ENCODE peak calls at places on chromosomes 2 and 18, in eight cellular contexts. J is NCI-H82; N is stimulated activated CD4-positive, alpha-beta T cell treated with anti-CD3 and anti-CD28 coated beads, Interleukin-1b, Interleukin-23, amount 100 ng/mL, for 48 hours; Y is colonic mucosa; R is fibroblast of the aortic adventitia; A is bronchial epithelial cell; W is GM19239; L is fibroblast of gingiva. X is an unnamed sample.

GRCh38 chr18:66640431-66640830 is 36.5 kb upstream of the CDH19 start:
- DNase-seq in L (no peak), J (no peak), N (no peak), Y (peak), R (no peak), W (no peak), A (peak), X (no peak)

GRCh38 chr18:79424008-79424565 is 28.4 kb downstream of the NFATC1 start:
- DNase-seq in J (no peak), N (no peak), Y (no peak), A (no peak), R (peak), W (no peak), L (no peak), X (no peak)

GRCh38 chr18:62964432-62964831 is 249.1 kb downstream of the PHLPP1 start:
- DNase-seq in A (no peak), L (no peak), N (no peak), W (no peak), Y (no peak), J (no peak), R (no peak), X (no peak)

GRCh38 chr2:201228912-201229290 is 31.4 kb upstream of the CASP8 start:
- DNase-seq in W (no peak), R (no peak), L (no peak), J (no peak), A (no peak), N (no peak), Y (peak), X (no peak)

GRCh38 chr18:58105908-58106673 is 62.1 kb downstream of the NEDD4L start:
- DNase-seq in A (no peak), L (no peak), Y (no peak), W (no peak), J (peak), R (no peak), N (no peak), X (no peak)

GRCh38 chr2:65999790-66000189 is 435.1 kb upstream of the MEIS1 start:
- DNase-seq in L (no peak), A (peak), N (no peak), Y (no peak), R (no peak), J (no peak), W (no peak), X (no peak)

GRCh38 chr2:29022455-29023128 is 41.5 kb downstream of the TOGARAM2 start:
- DNase-seq in N (no peak), Y (no peak), W (no peak), L (no peak), J (no peak), A (no peak), R (no peak), X (no peak)

GRCh38 chr2:26757873-26758789 is 6.0 kb upstream of the SLC35F6 start:
- DNase-seq in Y (peak), L (peak), A (peak), W (no peak), N (peak), R (peak), J (no peak), X (no peak)

GRCh38 chr2:3282056-3282998 is 95.3 kb downstream of the EIPR1 start:
- DNase-seq in R (no peak), A (peak), L (peak), J (no peak), W (no peak), Y (no peak), N (no peak), X (no peak)

GRCh38 chr2:157698430-157698829 is 69.8 kb upstream of the ACVR1C start:
- DNase-seq in L (peak), Y (no peak), A (no peak), R (peak), W (no peak), N (no peak), J (no peak), X (no peak)

GRCh38 chr2:159046966-159047365 is 78.5 kb downstream of the TANC1 start:
- DNase-seq in Y (no peak), A (peak), J (no peak), R (peak), W (no peak), L (peak), N (no peak), X (no peak)

GRCh38 chr2:234156326-234156725 is 105.8 kb downstream of the SPP2 start:
- DNase-seq in N (no peak), Y (no peak), W (no peak), R (no peak), J (no peak), L (no peak), A (no peak), X (no peak)

GRCh38 chr2:205545971-205546370 is 136.3 kb upstream of the NRP2 start:
- DNase-seq in A (no peak), J (peak), Y (no peak), W (no peak), N (no peak), L (no peak), R (no peak), X (no peak)

GRCh38 chr2:208064220-208064951 is 39.1 kb upstream of the PLEKHM3 start:
- DNase-seq in A (peak), J (no peak), N (no peak), W (no peak), Y (no peak), R (peak), L (peak), X (no peak)

GRCh38 chr18:57434177-57434535 is 1.0 kb upstream of the ONECUT2 start:
- DNase-seq in Y (no peak), N (no peak), R (no peak), A (no peak), W (no peak), J (peak), L (no peak), X (no peak)

GRCh38 chr18:63065172-63065571 is 254.4 kb downstream of the BCL2 start:
- DNase-seq in R (no peak), L (no peak), J (no peak), A (no peak), N (no peak), W (no peak), Y (no peak), X (no peak)

GRCh38 chr2:30185175-30185574 is 38.4 kb downstream of the YPEL5 start:
- DNase-seq in N (no peak), R (peak), Y (no peak), A (peak), L (peak), W (no peak), J (peak), X (no peak)

GRCh38 chr2:71552356-71552755 is 99.0 kb downstream of the DYSF start:
- DNase-seq in J (no peak), Y (no peak), L (no peak), N (no peak), W (no peak), R (no peak), A (no peak), X (no peak)

GRCh38 chr18:12886498-12887126 is 2.6 kb upstream of the PTPN2 start:
- DNase-seq in W (no peak), N (no peak), J (peak), A (peak), R (no peak), L (no peak), Y (no peak), X (no peak)

GRCh38 chr2:161228511-161229240 is 68.4 kb downstream of the TANK start:
- DNase-seq in L (no peak), A (peak), Y (no peak), W (no peak), N (no peak), R (no peak), J (no peak), X (no peak)

GRCh38 chr2:69989422-69990128 is 28.1 kb upstream of the ASPRV1 start:
- DNase-seq in J (no peak), N (no peak), Y (peak), W (no peak), A (peak), R (no peak), L (no peak), X (no peak)

GRCh38 chr18:1657888-1658287 is 753.2 kb downstream of the ADCYAP1 start:
- DNase-seq in J (no peak), R (no peak), W (no peak), A (no peak), Y (no peak), N (no peak), L (no peak), X (no peak)

GRCh38 chr2:131032393-131032836 is 60.8 kb downstream of the FAM168B start:
- DNase-seq in N (no peak), W (no peak), L (no peak), Y (peak), J (no peak), R (no peak), A (no peak), X (no peak)

GRCh38 chr2:44954306-44954901 is 12.9 kb downstream of the SIX3 start:
- DNase-seq in W (no peak), N (no peak), L (no peak), Y (no peak), J (peak), A (no peak), R (no peak), X (no peak)

GRCh38 chr2:128422571-128422970 is 103.9 kb upstream of the HS6ST1 start:
- DNase-seq in Y (peak), A (peak), R (peak), N (no peak), L (peak), W (no peak), J (no peak), X (no peak)

GRCh38 chr2:106975641-106976040 is 89.7 kb upstream of the ST6GAL2 start:
- DNase-seq in J (no peak), R (no peak), A (no peak), W (no peak), Y (no peak), N (no peak), L (peak), X (no peak)

X was measured in GM13977.